ENCODE peak calls at places on chromosome 15, in four cellular contexts. H, B, F and C are unnamed samples.

GRCh38 chr15:59791079-59791478 is 102.0 kb upstream of the BNIP2 start:
- DNase-seq in H (no peak), B (no peak), F (no peak), C (no peak)

GRCh38 chr15:25060472-25060803 is 105.7 kb downstream of the SNRPN start:
- DNase-seq in H (no peak), B (no peak), F (no peak), C (no peak)

GRCh38 chr15:100236981-100237720 is 104.6 kb downstream of the ADAMTS17 start:
- DNase-seq in H (no peak), B (no peak), F (no peak), C (no peak)

GRCh38 chr15:87916208-87916607 is 340.3 kb downstream of the NTRK3 start:
- DNase-seq in H (no peak), B (no peak), F (no peak), C (no peak)

GRCh38 chr15:76327191-76328105 is 9.1 kb upstream of the ISL2 start:
- DNase-seq in H (no peak), B (peak; percentile 15), F (no peak), C (peak; percentile 60)

GRCh38 chr15:79522656-79523055 is 90.5 kb downstream of the MINAR1 start:
- DNase-seq in H (no peak), B (peak; percentile 8), F (no peak), C (no peak)

GRCh38 chr15:22262613-22263020 is 182.3 kb downstream of the OR4M2 start:
- DNase-seq in H (peak; percentile 32), B (no peak), F (peak; percentile 17), C (no peak)

GRCh38 chr15:73578036-73578435 is 55.2 kb downstream of the NPTN start:
- DNase-seq in H (no peak), B (no peak), F (no peak), C (no peak)

GRCh38 chr15:41822471-41822870 is 5.4 kb upstream of the JMJD7 start:
- DNase-seq in H (no peak), B (no peak), F (no peak), C (no peak)

GRCh38 chr15:61171190-61171589 is 57.9 kb downstream of the RORA start:
- DNase-seq in H (no peak), B (no peak), F (no peak), C (no peak)

GRCh38 chr15:23564798-23565394 is 578 bp upstream of the MKRN3 start:
- DNase-seq in H (no peak), B (no peak), F (no peak), C (no peak)

GRCh38 chr15:90664650-90665287 is 52.4 kb upstream of the BLM start:
- DNase-seq in H (no peak), B (peak; percentile 13), F (no peak), C (no peak)

GRCh38 chr15:65611888-65612615 is 1.1 kb upstream of the INTS14 start:
- DNase-seq in H (no peak), B (no peak), F (no peak), C (no peak)

GRCh38 chr15:92810418-92811138 is 89.5 kb upstream of the CHD2 start:
- DNase-seq in H (peak; percentile 82), B (no peak), F (no peak), C (peak; percentile 67)

GRCh38 chr15:100537326-100537725 is 8.6 kb upstream of the CERS3 start:
- DNase-seq in H (no peak), B (no peak), F (no peak), C (no peak)

GRCh38 chr15:38474155-38474757 is 20.3 kb downstream of the FAM98B start:
- DNase-seq in H (peak; percentile 30), B (peak; percentile 69), F (no peak), C (peak; percentile 72)

GRCh38 chr15:26936502-26936901 is 34.5 kb upstream of the GABRG3 start:
- DNase-seq in H (no peak), B (no peak), F (no peak), C (no peak)

GRCh38 chr15:44719293-44719999 is 8.1 kb downstream of the B2M start:
- DNase-seq in H (peak; percentile 90), B (no peak), F (peak; percentile 45), C (no peak)

GRCh38 chr15:68507447-68507846 is 71.3 kb upstream of the CORO2B start:
- DNase-seq in H (no peak), B (no peak), F (no peak), C (no peak)

GRCh38 chr15:43215961-43216360 is 4.9 kb downstream of the EPB42 start:
- DNase-seq in H (no peak), B (peak; percentile 22), F (no peak), C (peak; percentile 32)

GRCh38 chr15:78155355-78155939 is 6.3 kb downstream of the IDH3A start:
- DNase-seq in H (no peak), B (no peak), F (no peak), C (no peak)

GRCh38 chr15:30889231-30889630 is 14.5 kb upstream of the FAN1 start:
- DNase-seq in H (no peak), B (no peak), F (no peak), C (no peak)

GRCh38 chr15:42151012-42151615 is 5.3 kb downstream of the PLA2G4F start:
- DNase-seq in H (no peak), B (no peak), F (no peak), C (no peak)